ENCODE peak calls at places on chromosomes 7 and 10, in four cellular contexts. N is bronchial epithelial cell, A is IMR-90, T is astrocyte. C is an unnamed sample.

GRCh38 chr10:127243490-127244272 is 47.3 kb upstream of the INSYN2A start:
- DNase-seq in N (peak), A (peak), T (peak), C (peak)

GRCh38 chr7:19122018-19122588 is 4.7 kb upstream of the TWIST1 start:
- DNase-seq in N (peak), A (peak), T (no peak), C (peak)

GRCh38 chr10:46310143-46310514 is 23.3 kb downstream of the ANTXRL start:
- DNase-seq in N (no peak), A (no peak), T (no peak), C (no peak)

GRCh38 chr10:117550042-117550441 is 7.5 kb downstream of the EMX2 start:
- DNase-seq in N (no peak), A (no peak), T (no peak), C (no peak)

GRCh38 chr7:30148951-30149459 is 14.2 kb downstream of the MTURN start:
- DNase-seq in N (peak), A (no peak), T (no peak), C (no peak)

GRCh38 chr7:7504910-7505704 is 30.6 kb downstream of the COL28A1 start:
- DNase-seq in N (no peak), A (no peak), T (no peak), C (no peak)

GRCh38 chr10:113650172-113650571 is 13.7 kb downstream of the NRAP start:
- DNase-seq in N (no peak), A (no peak), T (no peak), C (no peak)

GRCh38 chr7:119572541-119572940 is 700.4 kb upstream of the KCND2 start:
- DNase-seq in N (no peak), A (no peak), T (no peak), C (no peak)

GRCh38 chr7:131188367-131189339 is 139.0 kb upstream of the MKLN1 start:
- DNase-seq in N (peak), A (peak), T (peak), C (peak)

GRCh38 chr10:96133135-96133534 is 3.0 kb downstream of the ZNF518A start:
- DNase-seq in N (peak), A (peak), T (peak), C (peak)

GRCh38 chr7:35246819-35247218 is 7.1 kb downstream of the TBX20 start:
- DNase-seq in N (no peak), A (no peak), T (no peak), C (peak)

GRCh38 chr7:35241431-35241830 is 12.5 kb downstream of the TBX20 start:
- DNase-seq in N (no peak), A (no peak), T (no peak), C (no peak)

GRCh38 chr7:35241884-35242283 is 12.0 kb downstream of the TBX20 start:
- DNase-seq in N (no peak), A (no peak), T (no peak), C (no peak)
- TF ChIP-seq CTCF in N (no peak), A (no peak), T (no peak), C (peak)

GRCh38 chr10:26881600-26882331 is 21.0 kb upstream of the ABI1 start:
- DNase-seq in N (peak), A (peak), T (peak), C (peak)

GRCh38 chr10:26890956-26891355 is 30.2 kb upstream of the ABI1 start:
- DNase-seq in N (peak), A (peak), T (peak), C (peak)

GRCh38 chr10:26887611-26888215 is 27.0 kb upstream of the ABI1 start:
- DNase-seq in N (peak), A (peak), T (no peak), C (peak)
- H3K4me3 ChIP-seq in N (no peak), A (no peak), T (no peak), C (no peak)

DNA sequence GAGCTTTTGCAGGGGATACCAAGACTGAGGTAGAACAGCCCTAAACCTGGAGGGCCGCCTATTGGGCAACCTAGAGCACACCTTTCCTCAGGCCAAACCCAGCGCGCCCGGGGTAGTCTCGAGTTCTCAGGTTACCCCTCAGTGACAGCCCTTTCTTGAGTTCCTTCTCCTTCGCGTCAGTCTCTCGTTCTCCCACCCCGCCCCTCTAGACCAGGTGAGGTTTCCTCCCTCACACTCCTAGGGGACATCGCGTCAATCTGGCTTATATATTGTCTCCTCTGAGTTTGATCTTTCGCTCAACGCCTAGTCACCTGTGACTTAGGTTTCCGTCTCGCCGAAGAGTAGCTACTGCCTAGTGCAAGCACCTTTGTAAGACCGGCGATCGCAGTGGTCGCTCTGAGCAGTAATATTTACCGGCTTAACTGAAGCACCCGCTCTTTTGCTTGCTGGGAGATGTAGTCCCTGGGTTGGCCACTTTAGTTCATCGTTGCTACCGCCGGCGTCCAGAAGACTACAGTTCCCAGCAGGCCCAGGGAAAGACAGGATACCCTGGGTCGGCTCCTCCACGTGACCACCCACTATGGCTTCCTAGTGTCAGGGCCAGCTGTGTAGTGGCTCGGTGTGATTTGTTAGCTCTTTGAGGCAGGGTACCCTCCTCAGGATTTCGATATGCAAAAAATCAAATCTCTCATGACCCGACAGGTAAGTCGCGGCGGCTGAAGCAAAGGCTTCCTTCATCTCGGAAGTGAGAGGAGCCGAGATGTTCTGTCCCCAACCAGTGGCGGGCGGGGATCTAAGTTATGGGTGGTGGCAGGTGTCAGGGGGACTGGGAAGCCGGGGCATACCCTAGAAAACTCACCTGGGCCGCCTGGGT is at the start of gene VPS50:
- DNase-seq in N (peak), A (peak), T (peak), C (peak)
- TF ChIP-seq CTCF in N (no peak), A (no peak), T (no peak), C (no peak)

GRCh38 chr10:103203466-103203865 is 10.4 kb upstream of the NT5C2 start:
- DNase-seq in N (no peak), A (no peak), T (no peak), C (no peak)

GRCh38 chr10:103204353-103205255 is 11.5 kb upstream of the NT5C2 start:
- DNase-seq in N (no peak), A (peak), T (no peak), C (no peak)

GRCh38 chr10:103202319-103202718 is 9.2 kb upstream of the NT5C2 start:
- DNase-seq in N (no peak), A (no peak), T (no peak), C (no peak)

DNA sequence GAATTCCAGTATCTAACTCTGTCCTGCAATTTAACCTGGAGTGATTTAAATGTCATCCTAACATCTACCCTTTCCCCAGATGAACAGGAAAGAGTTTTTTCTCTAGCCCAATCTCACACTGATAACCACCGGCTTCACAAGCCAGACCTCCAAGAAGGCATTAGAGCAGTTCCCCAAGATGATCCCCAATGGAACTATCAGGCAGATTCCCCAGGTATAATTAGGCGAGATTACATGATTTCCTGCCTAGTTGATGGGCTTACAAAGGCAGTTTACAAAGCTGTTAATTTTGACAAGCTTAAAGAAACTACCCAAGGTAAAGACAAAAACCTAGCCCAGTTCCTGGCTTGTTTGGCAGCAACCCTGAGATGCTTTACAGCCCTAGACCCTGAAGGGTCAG is 14.1 kb upstream of the NT5C2 start:
- DNase-seq in N (no peak), A (no peak), T (no peak), C (no peak)
- H3K4me3 ChIP-seq in N (no peak), A (no peak), T (no peak), C (no peak)

DNA sequence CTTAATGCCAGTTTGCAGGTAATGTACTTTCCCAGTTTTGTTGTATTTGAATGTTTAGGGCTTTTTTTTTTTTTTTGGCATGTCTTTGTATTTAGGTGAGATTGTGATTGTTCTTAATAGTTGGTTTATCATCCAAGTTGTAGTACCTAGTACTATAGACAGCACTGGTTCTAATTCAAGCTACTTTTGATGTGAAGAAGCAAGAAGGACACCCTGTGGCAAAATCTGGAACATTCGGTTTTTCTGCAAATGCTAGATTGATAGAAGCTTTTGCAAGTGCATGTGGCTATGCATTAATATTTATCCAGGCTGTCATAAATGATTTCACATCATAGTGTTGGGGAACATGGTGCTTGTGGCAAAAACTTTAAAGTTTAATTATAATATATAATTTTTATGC is 248.9 kb downstream of the FOXP2 start:
- DNase-seq in N (peak), A (peak), T (peak), C (peak)
- TF ChIP-seq CTCF in N (peak), A (peak), T (peak), C (peak)

DNA sequence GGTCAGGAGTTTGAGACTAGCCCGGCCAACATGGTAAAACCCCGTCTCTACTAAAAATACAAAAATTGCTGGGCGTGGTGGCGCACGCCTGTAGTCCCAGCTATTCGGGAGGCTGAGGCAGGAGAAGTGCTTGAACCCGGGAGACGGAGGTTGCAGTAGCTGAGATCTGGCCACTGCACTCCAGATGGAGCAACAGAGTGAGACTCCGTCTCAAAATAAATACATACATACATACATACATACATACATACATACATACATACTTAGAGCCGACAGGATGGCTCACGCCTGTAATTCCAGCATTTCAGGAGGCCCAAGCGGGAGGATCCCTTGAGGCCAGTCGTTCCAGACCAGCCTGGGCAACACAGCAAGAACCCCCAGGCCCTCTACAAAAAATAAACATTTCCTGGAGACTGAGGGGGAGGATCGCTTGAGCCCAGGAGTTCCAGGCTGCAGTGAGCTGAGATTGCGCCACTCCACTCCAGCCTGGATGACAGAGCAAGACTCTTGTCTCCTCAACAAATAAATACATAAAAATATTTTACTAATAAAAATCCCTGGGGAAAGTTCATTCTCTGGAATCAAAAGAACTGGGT is 90.9 kb upstream of the TNRC18 start:
- DNase-seq in N (peak), A (peak), T (no peak), C (peak)
- H3K4me3 ChIP-seq in N (peak), A (peak), T (peak), C (peak)

DNA sequence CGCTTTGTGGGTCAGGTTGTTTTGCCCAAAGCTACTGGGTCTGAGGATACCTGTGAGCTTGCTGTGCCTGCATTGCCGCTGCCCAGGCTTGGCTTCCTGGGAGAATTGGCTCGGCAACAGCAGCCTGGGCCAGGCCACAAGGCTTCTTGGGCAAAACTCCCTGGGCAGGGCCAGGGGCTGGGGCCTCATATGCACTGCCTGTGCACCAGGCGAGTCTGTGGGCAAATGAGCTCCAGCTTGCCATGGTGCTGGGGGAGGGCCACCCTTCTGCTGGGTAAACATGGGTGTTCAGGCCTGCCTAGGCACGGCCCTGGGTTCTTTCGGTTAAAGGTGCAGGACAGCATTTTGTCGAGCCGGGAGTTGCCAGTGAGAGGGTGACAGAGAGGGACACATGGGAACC is 19.4 kb downstream of the ZMIZ1 start:
- DNase-seq in N (peak), A (no peak), T (no peak), C (no peak)
- TF ChIP-seq CTCF in N (no peak), A (no peak), T (no peak), C (no peak)

C was measured in fibroblast of pulmonary artery.